ENCODE peak calls at places on chromosomes 13 and 19, in seven cellular contexts. One of them, this sample, is unnamed.

GRCh38 chr13:91017031-91017668 is 330.3 kb upstream of the MIR17HG start:
- DNase-seq in GM04504: peak
- DNase-seq in erythroblast: peak
- DNase-seq in HL-60: peak
- DNase-seq in activated T-helper 1 cell treated with anti-CD3 and anti-CD28 coated beads, Interleukin-2, amount 50 U/mL, for 16 hours: no peak
- DNase-seq in NCI-H774: peak
- DNase-seq in activated T-cell treated with anti-CD3 and anti-CD28 coated beads for 4 hours: no peak
- DNase-seq in this sample: peak

GRCh38 chr19:48403606-48404005 is 10.1 kb downstream of the GRIN2D start:
- DNase-seq in GM04504: no peak
- DNase-seq in erythroblast: no peak
- DNase-seq in HL-60: no peak
- DNase-seq in activated T-helper 1 cell treated with anti-CD3 and anti-CD28 coated beads, Interleukin-2, amount 50 U/mL, for 16 hours: no peak
- DNase-seq in NCI-H774: no peak
- DNase-seq in activated T-cell treated with anti-CD3 and anti-CD28 coated beads for 4 hours: no peak
- DNase-seq in this sample: no peak

GRCh38 chr19:43318203-43318602 is 35.3 kb upstream of the CD177 start:
- DNase-seq in GM04504: no peak
- DNase-seq in erythroblast: no peak
- DNase-seq in HL-60: no peak
- DNase-seq in activated T-helper 1 cell treated with anti-CD3 and anti-CD28 coated beads, Interleukin-2, amount 50 U/mL, for 16 hours: no peak
- DNase-seq in NCI-H774: no peak
- DNase-seq in activated T-cell treated with anti-CD3 and anti-CD28 coated beads for 4 hours: no peak
- DNase-seq in this sample: no peak

GRCh38 chr19:1360126-1360817 is 23.4 kb upstream of the NDUFS7 start:
- DNase-seq in GM04504: no peak
- DNase-seq in erythroblast: no peak
- DNase-seq in HL-60: no peak
- DNase-seq in activated T-helper 1 cell treated with anti-CD3 and anti-CD28 coated beads, Interleukin-2, amount 50 U/mL, for 16 hours: no peak
- DNase-seq in NCI-H774: no peak
- DNase-seq in activated T-cell treated with anti-CD3 and anti-CD28 coated beads for 4 hours: no peak
- DNase-seq in this sample: no peak

GRCh38 chr19:3684817-3685410 is 15.4 kb downstream of the PIP5K1C start:
- DNase-seq in GM04504: no peak
- DNase-seq in erythroblast: no peak
- DNase-seq in HL-60: no peak
- DNase-seq in activated T-helper 1 cell treated with anti-CD3 and anti-CD28 coated beads, Interleukin-2, amount 50 U/mL, for 16 hours: no peak
- DNase-seq in NCI-H774: no peak
- DNase-seq in activated T-cell treated with anti-CD3 and anti-CD28 coated beads for 4 hours: no peak
- DNase-seq in this sample: no peak

GRCh38 chr19:47187023-47187655 is 43.9 kb downstream of the BBC3 start:
- DNase-seq in GM04504: no peak
- DNase-seq in erythroblast: no peak
- DNase-seq in HL-60: no peak
- DNase-seq in activated T-helper 1 cell treated with anti-CD3 and anti-CD28 coated beads, Interleukin-2, amount 50 U/mL, for 16 hours: no peak
- DNase-seq in NCI-H774: no peak
- DNase-seq in activated T-cell treated with anti-CD3 and anti-CD28 coated beads for 4 hours: no peak
- DNase-seq in this sample: no peak

GRCh38 chr19:54191671-54192453 is 754 bp downstream of the TSEN34 start:
- DNase-seq in GM04504: no peak
- DNase-seq in erythroblast: no peak
- DNase-seq in HL-60: no peak
- DNase-seq in activated T-helper 1 cell treated with anti-CD3 and anti-CD28 coated beads, Interleukin-2, amount 50 U/mL, for 16 hours: no peak
- DNase-seq in NCI-H774: no peak
- DNase-seq in activated T-cell treated with anti-CD3 and anti-CD28 coated beads for 4 hours: no peak
- DNase-seq in this sample: no peak

GRCh38 chr13:86174632-86175031 is 375.4 kb upstream of the SLITRK6 start:
- DNase-seq in GM04504: no peak
- DNase-seq in erythroblast: no peak
- DNase-seq in HL-60: no peak
- DNase-seq in activated T-helper 1 cell treated with anti-CD3 and anti-CD28 coated beads, Interleukin-2, amount 50 U/mL, for 16 hours: no peak
- DNase-seq in NCI-H774: no peak
- DNase-seq in activated T-cell treated with anti-CD3 and anti-CD28 coated beads for 4 hours: no peak
- DNase-seq in this sample: no peak

GRCh38 chr13:70173236-70173959 is 65.1 kb upstream of the KLHL1 start:
- DNase-seq in GM04504: no peak
- DNase-seq in erythroblast: no peak
- DNase-seq in HL-60: no peak
- DNase-seq in activated T-helper 1 cell treated with anti-CD3 and anti-CD28 coated beads, Interleukin-2, amount 50 U/mL, for 16 hours: no peak
- DNase-seq in NCI-H774: no peak
- DNase-seq in activated T-cell treated with anti-CD3 and anti-CD28 coated beads for 4 hours: no peak
- DNase-seq in this sample: no peak

GRCh38 chr13:93786846-93787245 is 560.2 kb downstream of the GPC6 start:
- DNase-seq in GM04504: no peak
- DNase-seq in erythroblast: no peak
- DNase-seq in HL-60: no peak
- DNase-seq in activated T-helper 1 cell treated with anti-CD3 and anti-CD28 coated beads, Interleukin-2, amount 50 U/mL, for 16 hours: no peak
- DNase-seq in NCI-H774: no peak
- DNase-seq in activated T-cell treated with anti-CD3 and anti-CD28 coated beads for 4 hours: no peak
- DNase-seq in this sample: no peak

GRCh38 chr13:33033361-33033812 is 17.2 kb downstream of the KL start:
- DNase-seq in GM04504: no peak
- DNase-seq in erythroblast: no peak
- DNase-seq in HL-60: peak
- DNase-seq in activated T-helper 1 cell treated with anti-CD3 and anti-CD28 coated beads, Interleukin-2, amount 50 U/mL, for 16 hours: no peak
- DNase-seq in NCI-H774: no peak
- DNase-seq in activated T-cell treated with anti-CD3 and anti-CD28 coated beads for 4 hours: no peak
- DNase-seq in this sample: no peak